ENCODE peak calls at places on chromosomes 12 and 14, in nine cellular contexts. W is HCEC 1CT; C is mesothelial cell of epicardium; P is adipocyte; D is stimulated activated CD4-positive, alpha-beta T cell treated with anti-CD3 and anti-CD28 coated beads, Interleukin-15, amount 100 ng/mL, for 1 hour; S is colonic mucosa; U is mucosa of descending colon; E is stimulated activated CD8-positive, alpha-beta memory T cell treated with anti-CD3 and anti-CD28 coated beads, Interleukin-7, amount 100 ng/mL, for 1 hour; K is effector memory CD4-positive, alpha-beta T cell. M is an unnamed sample.

GRCh38 chr14:104865069-104865630 is at the start of gene CEP170B:
- DNase-seq in E (no peak), C (peak; percentile 69), K (peak; percentile 30), W (peak; percentile 39), P (peak; percentile 85), D (peak; percentile 21), S (peak; percentile 53), U (peak; percentile 60), M (peak; percentile 25)

GRCh38 chr12:130838284-130838950 is 633 bp downstream of the STX2 start:
- DNase-seq in U (peak; percentile 24), D (peak; percentile 6), C (peak; percentile 57), W (peak; percentile 15), S (peak; percentile 25), K (peak; percentile 18), P (peak; percentile 51), E (no peak), M (no peak)

GRCh38 chr12:69583203-69583602 is 2.1 kb upstream of the CCT2 start:
- DNase-seq in P (no peak), K (no peak), D (no peak), W (peak; percentile 32), S (no peak), E (no peak), U (no peak), C (no peak), M (no peak)

GRCh38 chr12:92080390-92081285 is 65.0 kb downstream of the BTG1 start:
- DNase-seq in S (no peak), U (no peak), K (no peak), D (no peak), W (peak; percentile 95), P (peak; percentile 82), E (no peak), C (no peak), M (no peak)

GRCh38 chr12:119154435-119154818 is 24.3 kb upstream of the HSPB8 start:
- DNase-seq in U (no peak), S (no peak), P (no peak), E (no peak), D (no peak), W (no peak), C (peak; percentile 69), K (no peak), M (no peak)

GRCh38 chr12:13071305-13072280 is 27.4 kb downstream of the FAM234B start:
- DNase-seq in D (no peak), K (no peak), P (no peak), U (no peak), C (no peak), S (no peak), W (no peak), E (no peak), M (no peak)

GRCh38 chr14:21308479-21309237 is 28.8 kb downstream of the RPGRIP1 start:
- DNase-seq in P (peak; percentile 56), E (peak; percentile 41), S (peak; percentile 91), U (peak; percentile 93), D (peak; percentile 59), K (peak; percentile 78), W (peak; percentile 41), C (peak; percentile 79), M (peak; percentile 46)

GRCh38 chr12:64181504-64182291 is 40.4 kb downstream of the KICS2 start:
- DNase-seq in D (no peak), E (no peak), U (peak; percentile 69), P (peak; percentile 95), W (peak; percentile 98), C (no peak), S (peak; percentile 50), K (no peak), M (no peak)

GRCh38 chr12:50579757-50580267 is 75.0 kb downstream of the DIP2B start:
- DNase-seq in U (no peak), E (no peak), K (no peak), C (no peak), W (peak; percentile 70), S (no peak), D (no peak), P (no peak), M (no peak)

GRCh38 chr14:45633220-45633984 is 380.4 kb upstream of the MIS18BP1 start:
- DNase-seq in K (no peak), D (no peak), U (no peak), P (no peak), W (no peak), S (no peak), C (no peak), E (no peak), M (no peak)

GRCh38 chr12:42968426-42968825 is 378.9 kb upstream of the PRICKLE1 start:
- DNase-seq in W (no peak), K (no peak), D (no peak), C (no peak), S (no peak), U (no peak), E (no peak), P (no peak), M (no peak)

GRCh38 chr14:51202914-51203665 is 37.0 kb upstream of the TMX1 start:
- DNase-seq in W (no peak), S (no peak), C (no peak), D (no peak), U (no peak), K (no peak), P (no peak), E (no peak), M (no peak)

GRCh38 chr14:54147285-54147684 is 190.7 kb upstream of the BMP4 start:
- DNase-seq in S (no peak), E (no peak), U (no peak), C (no peak), K (no peak), D (no peak), P (peak; percentile 17), W (no peak), M (no peak)

GRCh38 chr14:65228436-65228835 is 126.1 kb upstream of the MAX start:
- DNase-seq in S (no peak), P (no peak), D (no peak), C (no peak), E (no peak), U (no peak), W (no peak), K (no peak), M (no peak)

GRCh38 chr12:31821484-31821883 is 92.7 kb upstream of the AMN1 start:
- DNase-seq in C (no peak), S (no peak), P (no peak), U (no peak), D (no peak), K (no peak), W (no peak), E (no peak), M (no peak)

GRCh38 chr12:22064968-22065367 is 18.9 kb downstream of the CMAS start:
- DNase-seq in E (no peak), D (no peak), S (no peak), K (no peak), C (no peak), W (no peak), U (no peak), P (no peak), M (no peak)

GRCh38 chr14:76419399-76419798 is 43.5 kb downstream of the ESRRB start:
- DNase-seq in K (no peak), S (no peak), P (no peak), E (no peak), U (no peak), D (no peak), C (no peak), W (no peak), M (no peak)

GRCh38 chr14:60640859-60641721 is 8.2 kb downstream of the SIX1 start:
- DNase-seq in D (no peak), C (no peak), W (no peak), U (no peak), S (no peak), P (no peak), K (no peak), E (no peak), M (no peak)

GRCh38 chr14:96797943-96798349 is 764 bp downstream of the VRK1 start:
- DNase-seq in K (no peak), D (no peak), U (no peak), E (no peak), W (no peak), S (peak; percentile 23), P (peak; percentile 25), C (no peak), M (peak; percentile 0)

GRCh38 chr14:22791302-22791701 is 23.9 kb downstream of the SLC7A7 start:
- DNase-seq in C (no peak), W (peak; percentile 88), U (no peak), E (no peak), K (no peak), D (no peak), P (peak; percentile 43), S (no peak), M (no peak)

GRCh38 chr12:112980491-112981158 is 2.3 kb downstream of the OAS2 start:
- DNase-seq in D (no peak), S (no peak), K (no peak), E (no peak), U (no peak), P (no peak), C (no peak), W (no peak), M (no peak)

GRCh38 chr14:77843155-77843554 is 43.2 kb downstream of the ADCK1 start:
- DNase-seq in P (no peak), E (no peak), U (no peak), W (no peak), K (no peak), C (no peak), S (no peak), D (no peak), M (no peak)

GRCh38 chr14:52852810-52853521 is 61.6 kb upstream of the GNPNAT1 start:
- DNase-seq in D (no peak), W (no peak), C (no peak), K (no peak), S (no peak), E (no peak), P (no peak), U (no peak), M (no peak)

GRCh38 chr14:69069020-69069421 is 83.9 kb downstream of the DCAF5 start:
- DNase-seq in W (peak; percentile 39), P (peak; percentile 84), D (no peak), U (no peak), K (no peak), S (no peak), E (no peak), C (no peak), M (no peak)

GRCh38 chr12:117595751-117596150 is 234.3 kb upstream of the NOS1 start:
- DNase-seq in K (no peak), C (no peak), U (no peak), E (no peak), S (no peak), W (no peak), D (no peak), P (no peak), M (no peak)

GRCh38 chr12:60257063-60257462 is 661.2 kb downstream of the SLC16A7 start:
- DNase-seq in W (peak; percentile 81), E (no peak), S (no peak), C (no peak), K (no peak), P (peak; percentile 70), D (no peak), U (no peak), M (no peak)

M was measured in activated T-helper 1 cell treated with anti-CD3 and anti-CD28 coated beads, Interleukin-2, amount 50 U/mL, for 16 hours.